ENCODE peak calls at places on chromosomes 1 and 21, in ten cellular contexts. M is neuronal stem cell; B is tibial artery; F is CD8-positive, alpha-beta memory T cell; H is heart right ventricle; N is A549; S is suprapubic skin; T is lung; E is cardiac muscle cell; A is sigmoid colon. Z is an unnamed sample. For H3K4me1, the result is how much of the 10 kb centered on the place peaks cover.

GRCh38 chr1:37561794-37562132 is 5.0 kb downstream of the DNALI1 start:
- DNase-seq in M (no peak), B (no peak), F (no peak), H (no peak), N (peak), S (no peak), T (no peak), E (no peak), A (no peak), Z (no peak)

GRCh38 chr1:232767381-232768074 is 37.7 kb upstream of the MAP10 start:
- DNase-seq in M (no peak), B (peak), F (no peak), H (no peak), N (peak), S (no peak), T (no peak), E (no peak), A (peak), Z (no peak)

GRCh38 chr1:25018110-25018470 is 88.0 kb upstream of the RUNX3 start:
- DNase-seq in M (no peak), B (no peak), F (no peak), H (no peak), N (no peak), S (no peak), T (no peak), E (no peak), A (no peak), Z (no peak)

GRCh38 chr1:59453297-59453970 is 156.5 kb downstream of the FGGY start:
- DNase-seq in M (no peak), B (no peak), F (no peak), H (no peak), N (no peak), S (no peak), T (no peak), E (no peak), A (no peak), Z (no peak)

GRCh38 chr1:46581685-46582455 is 22.2 kb downstream of the MKNK1 start:
- DNase-seq in M (no peak), B (no peak), F (no peak), H (no peak), N (no peak), S (no peak), T (no peak), E (no peak), A (no peak), Z (no peak)

GRCh38 chr1:25568834-25569598 is 25.6 kb downstream of the LDLRAP1 start:
- DNase-seq in M (no peak), B (no peak), F (no peak), H (no peak), N (peak), S (no peak), T (no peak), E (no peak), A (peak), Z (peak)

GRCh38 chr1:234629026-234629425 is 19.0 kb upstream of the IRF2BP2 start:
- DNase-seq in M (no peak), B (no peak), F (no peak), H (no peak), N (no peak), S (no peak), T (no peak), E (no peak), A (no peak), Z (no peak)

GRCh38 chr1:217272385-217272784 is 358.5 kb downstream of the GPATCH2 start:
- DNase-seq in M (no peak), B (no peak), F (no peak), H (no peak), N (no peak), S (no peak), T (no peak), E (no peak), A (no peak), Z (no peak)

GRCh38 chr1:27547220-27548116 is 56.5 kb downstream of the AHDC1 start:
- DNase-seq in M (no peak), B (no peak), F (no peak), H (no peak), N (no peak), S (no peak), T (no peak), E (no peak), A (no peak), Z (no peak)

GRCh38 chr1:208189183-208189582 is 55.0 kb downstream of the PLXNA2 start:
- DNase-seq in M (no peak), B (no peak), F (no peak), H (no peak), N (no peak), S (no peak), T (no peak), E (no peak), A (no peak), Z (peak)

GRCh38 chr1:201740086-201740541 is 88.8 kb upstream of the IPO9 start:
- DNase-seq in M (no peak), B (no peak), F (no peak), H (no peak), N (no peak), S (no peak), T (no peak), E (peak), A (no peak), Z (no peak)

GRCh38 chr1:8970870-8971337 is 25.2 kb downstream of the CA6 start:
- DNase-seq in M (no peak), B (no peak), F (peak), H (no peak), N (no peak), S (no peak), T (no peak), E (no peak), A (no peak), Z (no peak)

GRCh38 chr1:41925712-41926111 is 7.0 kb upstream of the HIVEP3 start:
- DNase-seq in M (no peak), B (no peak), F (no peak), H (no peak), N (no peak), S (no peak), T (no peak), E (no peak), A (no peak), Z (no peak)

GRCh38 chr1:178364782-178365181 is 132.0 kb downstream of the CLEC20A start:
- DNase-seq in M (no peak), B (no peak), F (no peak), H (no peak), N (no peak), S (no peak), T (no peak), E (no peak), A (no peak), Z (no peak)

GRCh38 chr1:210935905-210936304 is 198.0 kb downstream of the KCNH1 start:
- DNase-seq in M (no peak), B (no peak), F (no peak), H (no peak), N (no peak), S (no peak), T (no peak), E (no peak), A (no peak), Z (no peak)

GRCh38 chr1:203464226-203464625 is 11.4 kb upstream of the PRELP start:
- DNase-seq in M (no peak), B (peak), F (no peak), H (no peak), N (no peak), S (no peak), T (no peak), E (no peak), A (no peak), Z (peak)

GRCh38 chr21:31128234-31128633 is 90.0 kb upstream of the KRTAP19-8 start:
- DNase-seq in M (no peak), B (no peak), F (no peak), H (no peak), N (no peak), S (no peak), T (no peak), E (no peak), A (no peak), Z (no peak)

GRCh38 chr1:106755682-106756406 is 300.6 kb upstream of the PRMT6 start:
- DNase-seq in M (no peak), B (no peak), F (no peak), H (no peak), N (no peak), S (no peak), T (no peak), E (no peak), A (no peak), Z (peak)

GRCh38 chr21:35548904-35549615 is 500.0 kb upstream of the RUNX1 start:
- DNase-seq in M (no peak), B (no peak), F (no peak), H (no peak), N (no peak), S (no peak), T (no peak), E (no peak), A (no peak), Z (no peak)

GRCh38 chr1:83055391-83056170 is 943.4 kb downstream of the TTLL7 start:
- DNase-seq in M (no peak), B (no peak), F (no peak), H (no peak), N (no peak), S (no peak), T (no peak), E (no peak), A (no peak), Z (peak)

GRCh38 chr1:156975084-156975483 is 54.7 kb downstream of the LRRC71 start:
- DNase-seq in M (no peak), B (no peak), F (no peak), H (no peak), N (no peak), S (no peak), T (no peak), E (no peak), A (no peak), Z (no peak)

GRCh38 chr1:207049974-207050391 is 1.0 kb downstream of the YOD1 start:
- DNase-seq in M (peak), B (no peak), F (peak), H (peak), N (no peak), S (no peak), T (no peak), E (peak), A (no peak), Z (no peak)

GRCh38 chr1:204961765-204962419 is 81.1 kb upstream of the CNTN2 start:
- DNase-seq in M (no peak), B (no peak), F (no peak), H (no peak), N (no peak), S (no peak), T (no peak), E (no peak), A (no peak), Z (no peak)

GRCh38 chr1:236066828-236067386 is 2.0 kb upstream of the NID1 start:
- DNase-seq in M (no peak), B (peak), F (peak), H (peak), N (no peak), S (peak), T (peak), E (peak), A (peak), Z (no peak)

GRCh38 chr1:85936470-85936869 is 220.1 kb downstream of the COL24A1 start:
- DNase-seq in M (no peak), B (no peak), F (no peak), H (no peak), N (no peak), S (peak), T (no peak), E (no peak), A (no peak), Z (no peak)

GRCh38 chr1:104125935-104126334 is 376.2 kb downstream of the AMY1C start:
- DNase-seq in M (no peak), B (no peak), F (no peak), H (no peak), N (no peak), S (no peak), T (no peak), E (no peak), A (no peak), Z (no peak)

GRCh38 chr1:187617776-187618175 is 789.0 kb downstream of the PLA2G4A start:
- DNase-seq in M (no peak), B (no peak), F (no peak), H (no peak), N (no peak), S (no peak), T (no peak), E (no peak), A (no peak), Z (no peak)

GRCh38 chr1:110898734-110899457 is 25.9 kb downstream of the CD53 start:
- DNase-seq in M (no peak), B (no peak), F (no peak), H (no peak), N (no peak), S (no peak), T (no peak), E (no peak), A (no peak), Z (no peak)
- H3K4me3 ChIP-seq in M (no peak), B (no peak), F (no peak), H (no peak), N (no peak), S (no peak), T (no peak), E (no peak), A (no peak), Z (no peak)

GRCh38 chr21:44814498-44815023 is 3.3 kb downstream of the SUMO3 start:
- DNase-seq in M (no peak), B (no peak), F (no peak), H (no peak), N (no peak), S (no peak), T (no peak), E (no peak), A (peak), Z (no peak)
- H3K4me1 ChIP-seq in M (under half), B (under half), F (under half), H (under half), N (under half), S (under half), T (under half), E (under half), A (under half), Z (under half)

GRCh38 chr1:19557609-19558051 is 72.3 kb upstream of the CAPZB start:
- DNase-seq in M (no peak), B (no peak), F (no peak), H (no peak), N (no peak), S (no peak), T (no peak), E (no peak), A (no peak), Z (no peak)

GRCh38 chr1:19560480-19560879 is 75.1 kb upstream of the CAPZB start:
- DNase-seq in M (no peak), B (no peak), F (no peak), H (no peak), N (no peak), S (no peak), T (no peak), E (no peak), A (no peak), Z (no peak)

GRCh38 chr1:19564366-19564765 is 79.0 kb upstream of the CAPZB start:
- DNase-seq in M (no peak), B (no peak), F (no peak), H (peak), N (no peak), S (no peak), T (no peak), E (no peak), A (no peak), Z (no peak)

GRCh38 chr1:19559641-19560040 is 74.3 kb upstream of the CAPZB start:
- DNase-seq in M (no peak), B (no peak), F (no peak), H (no peak), N (no peak), S (no peak), T (no peak), E (no peak), A (no peak), Z (no peak)

DNA sequence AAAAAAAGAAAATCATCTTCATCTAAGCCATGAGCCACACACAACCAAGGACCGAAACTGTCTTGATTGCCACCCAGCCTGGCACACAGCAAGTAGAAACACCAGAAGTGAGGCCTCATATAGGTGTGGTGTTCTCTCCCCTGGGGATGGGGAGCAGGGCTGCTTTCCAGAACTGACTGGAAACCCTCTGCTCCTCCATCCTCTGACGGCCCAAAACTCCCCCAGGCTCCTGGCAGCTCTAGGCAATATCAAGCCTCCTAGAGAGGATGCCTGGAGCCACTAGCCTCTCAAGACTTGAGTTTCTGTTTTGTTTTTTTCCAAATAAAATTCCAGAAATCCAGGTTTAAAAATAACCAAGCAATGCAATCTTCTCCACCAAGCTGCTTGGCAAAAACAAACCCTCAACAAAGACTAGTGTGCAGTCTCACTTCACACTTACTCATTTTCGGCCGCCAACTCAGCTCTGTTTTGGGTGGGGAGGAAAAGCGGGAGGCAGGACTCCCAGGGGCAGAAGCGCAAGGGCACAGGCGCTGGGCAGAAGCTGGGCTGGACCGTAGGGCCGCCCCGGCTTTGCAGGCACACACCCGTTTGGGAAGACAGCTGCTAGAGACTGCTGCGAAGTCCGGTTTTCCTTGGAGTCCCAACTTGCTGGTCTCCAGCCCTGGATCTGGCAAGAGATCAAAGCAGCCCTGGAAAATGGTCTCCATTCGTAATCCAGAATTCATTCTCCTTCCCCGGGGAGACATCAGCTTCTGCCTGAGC is 78.2 kb upstream of the CAPZB start:
- DNase-seq in M (no peak), B (peak), F (no peak), H (peak), N (no peak), S (peak), T (peak), E (no peak), A (peak), Z (no peak)
- H3K4me3 ChIP-seq in M (no peak), B (peak), F (no peak), H (peak), N (no peak), S (peak), T (no peak), E (no peak), A (peak), Z (no peak)

GRCh38 chr1:114131526-114132220 is 22.0 kb downstream of the SYT6 start:
- DNase-seq in M (no peak), B (peak), F (no peak), H (no peak), N (no peak), S (no peak), T (no peak), E (no peak), A (peak), Z (no peak)

GRCh38 chr1:114128293-114128692 is 25.4 kb downstream of the SYT6 start:
- DNase-seq in M (no peak), B (no peak), F (no peak), H (no peak), N (no peak), S (no peak), T (no peak), E (no peak), A (peak), Z (no peak)

GRCh38 chr1:114130846-114131525 is 22.7 kb downstream of the SYT6 start:
- DNase-seq in M (peak), B (peak), F (no peak), H (no peak), N (no peak), S (no peak), T (no peak), E (no peak), A (peak), Z (no peak)

GRCh38 chr1:114126696-114127095 is 27.0 kb downstream of the SYT6 start:
- DNase-seq in M (no peak), B (no peak), F (no peak), H (no peak), N (no peak), S (no peak), T (no peak), E (no peak), A (peak), Z (no peak)

GRCh38 chr1:114130213-114130612 is 23.5 kb downstream of the SYT6 start:
- DNase-seq in M (no peak), B (peak), F (no peak), H (no peak), N (no peak), S (no peak), T (no peak), E (no peak), A (peak), Z (no peak)
- H3K4me1 ChIP-seq in M (under half), B (under half), F (under half), H (under half), N (under half), S (under half), T (under half), E (under half), A (under half), Z (under half)

GRCh38 chr21:33059319-33059894 is 10.5 kb upstream of the OLIG1 start:
- DNase-seq in M (no peak), B (no peak), F (no peak), H (no peak), N (no peak), S (no peak), T (peak), E (no peak), A (no peak), Z (no peak)
- H3K4me3 ChIP-seq in M (no peak), B (no peak), F (no peak), H (no peak), N (no peak), S (no peak), T (no peak), E (no peak), A (no peak), Z (no peak)

GRCh38 chr1:226629210-226629895 is 80.8 kb downstream of the STUM start:
- DNase-seq in M (no peak), B (peak), F (no peak), H (no peak), N (no peak), S (peak), T (no peak), E (no peak), A (peak), Z (no peak)
- H3K4me1 ChIP-seq in M (under half), B (under half), F (under half), H (under half), N (under half), S (under half), T (under half), E (under half), A (half or more), Z (under half)

DNA sequence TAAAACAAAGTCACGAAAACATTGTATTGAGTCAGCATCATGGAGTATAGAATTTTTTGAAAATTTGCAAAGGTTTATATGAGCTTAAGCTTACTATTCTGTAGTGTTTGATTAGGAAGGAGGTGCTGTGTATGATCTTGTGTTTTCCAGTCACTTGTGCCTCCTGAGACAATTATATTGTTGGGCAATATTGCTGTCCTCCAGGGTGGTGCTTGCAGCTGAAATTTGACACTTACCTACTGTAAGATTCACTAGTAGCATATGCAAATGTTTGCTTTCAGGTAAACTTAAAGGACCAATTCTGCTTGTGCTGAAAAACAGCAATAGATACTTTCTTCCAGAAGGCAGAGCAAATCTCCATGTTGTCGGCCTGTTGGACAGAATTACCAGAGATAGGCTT is 268.0 kb downstream of the TGFB2 start:
- DNase-seq in M (no peak), B (no peak), F (no peak), H (no peak), N (no peak), S (no peak), T (no peak), E (no peak), A (no peak), Z (no peak)
- H3K4me3 ChIP-seq in M (no peak), B (no peak), F (no peak), H (no peak), N (no peak), S (no peak), T (no peak), E (no peak), A (no peak), Z (no peak)

DNA sequence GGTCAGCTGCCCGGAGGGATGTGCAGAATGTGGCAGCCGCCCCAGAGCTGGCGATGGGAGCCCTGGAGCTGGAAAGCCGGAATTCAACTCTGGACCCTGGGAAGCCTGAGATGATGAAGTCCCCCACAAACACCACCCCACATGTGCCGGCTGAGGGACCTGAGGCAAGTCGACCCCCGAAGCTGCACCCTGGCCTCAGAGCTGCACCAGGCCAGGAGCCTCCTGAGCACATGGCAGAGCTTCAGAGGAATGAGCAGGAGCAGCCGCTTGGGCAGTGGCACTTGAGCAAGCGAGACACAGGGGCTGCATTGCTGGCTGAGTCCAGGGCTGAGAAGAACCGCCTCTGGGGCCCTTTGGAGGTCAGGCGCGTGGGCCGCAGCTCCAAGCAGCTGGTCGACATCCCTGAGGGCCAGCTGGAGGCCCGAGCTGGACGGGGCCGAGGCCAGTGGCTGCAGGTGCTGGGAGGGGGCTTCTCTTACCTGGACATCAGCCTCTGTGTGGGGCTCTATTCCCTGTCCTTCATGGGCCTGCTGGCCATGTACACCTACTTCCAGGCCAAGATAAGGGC is 33.5 kb upstream of the LHX4 start:
- DNase-seq in M (no peak), B (no peak), F (no peak), H (no peak), N (no peak), S (no peak), T (no peak), E (no peak), A (no peak), Z (no peak)
- H3K4me1 ChIP-seq in M (under half), B (under half), F (under half), H (under half), N (under half), S (under half), T (under half), E (under half), A (under half), Z (under half)

Z was measured in PC-9.